ENCODE peak calls at places on chromosomes 13 and 19, in five cellular contexts. J, B, V, Z and T are unnamed samples.

GRCh38 chr13:73142091-73142490 is 83.3 kb downstream of the KLF5 start:
- DNase-seq in V (no peak), B (no peak), J (no peak), Z (no peak), T (no peak)

GRCh38 chr13:44293908-44294735 is 79.5 kb upstream of the SERP2 start:
- DNase-seq in V (peak), Z (no peak), J (peak), B (no peak), T (no peak)

GRCh38 chr13:30615851-30616311 is 1.8 kb upstream of the USPL1 start:
- DNase-seq in J (peak), Z (no peak), B (peak), V (peak), T (no peak)

GRCh38 chr19:24040621-24041020 is 46.4 kb upstream of the ZNF254 start:
- DNase-seq in B (no peak), V (no peak), J (peak), Z (no peak), T (no peak)

GRCh38 chr19:12985049-12985776 is 10.1 kb upstream of the NFIX start:
- DNase-seq in B (no peak), J (peak), Z (no peak), V (peak), T (no peak)

GRCh38 chr13:111541345-111541744 is 220.9 kb downstream of the TEX29 start:
- DNase-seq in V (no peak), Z (no peak), B (no peak), J (no peak), T (no peak)

GRCh38 chr13:40063743-40064142 is 408.3 kb downstream of the COG6 start:
- DNase-seq in V (no peak), B (no peak), J (peak), Z (no peak), T (no peak)

GRCh38 chr19:30662211-30662861 is 290.2 kb downstream of the ZNF536 start:
- DNase-seq in V (peak), B (no peak), J (no peak), Z (no peak), T (no peak)

GRCh38 chr19:55086730-55087541 is 11.3 kb downstream of the EPS8L1 start:
- DNase-seq in J (peak), B (peak), V (peak), Z (peak), T (peak)

GRCh38 chr13:74187564-74187963 is 53.4 kb upstream of the KLF12 start:
- DNase-seq in V (no peak), Z (no peak), B (no peak), J (no peak), T (no peak)

GRCh38 chr19:50203281-50204080 is at the start of gene MYH14:
- DNase-seq in Z (peak), B (peak), J (no peak), V (no peak), T (no peak)

GRCh38 chr19:48686103-48686502 is 9.7 kb upstream of the FUT2 start:
- DNase-seq in V (no peak), B (no peak), J (no peak), Z (no peak), T (no peak)

GRCh38 chr19:16293133-16294085 is 31.2 kb upstream of the KLF2 start:
- DNase-seq in Z (no peak), B (no peak), V (peak), J (peak), T (no peak)